ENCODE peak calls at places on chromosomes 12 and 14, in ten cellular contexts. R is fibroblast of mammary gland; O is osteocyte; H is astrocyte; G is substantia nigra; U is NCI-H2081 treated with DMSO at 0.1 percent for 48 hours; S is activated gamma-delta T cell treated with anti-CD3 and anti-CD28 coated beads, Interleukin-2, amount 50 U/mL, for 16 hours; K is M059J; T is progenitor cell of endocrine pancreas; D is HepG2. Y is an unnamed sample.

GRCh38 chr12:70306676-70307075 is 59.4 kb upstream of the KCNMB4 start:
- DNase-seq in K (no peak), H (no peak), U (no peak), T (no peak), R (no peak), D (no peak), O (no peak), G (no peak), S (no peak), Y (no peak)

GRCh38 chr14:21039585-21040369 is 2.4 kb upstream of the RNASE7 start:
- DNase-seq in T (no peak), G (peak), R (peak), O (no peak), U (no peak), K (peak), H (peak), S (no peak), D (peak), Y (peak)

GRCh38 chr14:77738559-77739250 is 22.3 kb downstream of the SNW1 start:
- DNase-seq in H (peak), G (no peak), O (no peak), D (no peak), T (no peak), U (no peak), K (peak), R (peak), S (no peak), Y (no peak)

GRCh38 chr14:97524579-97525319 is 727.6 kb downstream of the VRK1 start:
- DNase-seq in K (no peak), D (no peak), O (no peak), T (no peak), U (no peak), R (no peak), S (no peak), H (no peak), G (no peak), Y (no peak)

GRCh38 chr12:74889563-74890236 is 319.9 kb downstream of the KCNC2 start:
- DNase-seq in U (no peak), H (peak), D (no peak), T (no peak), K (peak), R (peak), S (no peak), O (no peak), G (no peak), Y (peak)

GRCh38 chr14:59176764-59177163 is 11.7 kb upstream of the DAAM1 start:
- DNase-seq in H (no peak), O (no peak), D (no peak), S (no peak), K (no peak), T (no peak), R (no peak), G (no peak), U (no peak), Y (no peak)

GRCh38 chr14:89589400-89590128 is 172.5 kb upstream of the FOXN3 start:
- DNase-seq in G (peak), D (no peak), O (peak), K (no peak), T (no peak), R (no peak), U (no peak), S (no peak), H (no peak), Y (no peak)

GRCh38 chr14:68363841-68364711 is 428.8 kb downstream of the ZFP36L1 start:
- DNase-seq in U (no peak), T (peak), S (no peak), O (no peak), K (peak), H (peak), D (peak), R (no peak), G (peak), Y (peak)

GRCh38 chr12:131783915-131784541 is 44.2 kb upstream of the MMP17 start:
- DNase-seq in K (peak), U (no peak), R (peak), S (no peak), O (no peak), G (no peak), H (peak), D (no peak), T (no peak), Y (peak)

GRCh38 chr14:72776701-72777255 is 117.1 kb downstream of the DPF3 start:
- DNase-seq in S (no peak), U (no peak), O (peak), T (no peak), G (no peak), R (no peak), K (no peak), D (peak), H (no peak), Y (no peak)

GRCh38 chr14:94048676-94049624 is 22.8 kb downstream of the OTUB2 start:
- DNase-seq in T (no peak), H (no peak), U (peak), S (no peak), G (no peak), O (peak), R (no peak), K (no peak), D (no peak), Y (no peak)

GRCh38 chr14:50064993-50065392 is 51.4 kb downstream of the VCPKMT start:
- DNase-seq in S (no peak), T (no peak), H (peak), U (no peak), R (peak), K (peak), D (no peak), G (peak), O (no peak), Y (peak)

GRCh38 chr12:25764892-25765291 is 193.6 kb upstream of the RASSF8 start:
- DNase-seq in O (no peak), D (no peak), S (no peak), G (no peak), H (peak), R (no peak), T (no peak), K (peak), U (no peak), Y (no peak)

GRCh38 chr12:105617141-105617540 is 286.6 kb downstream of the C12orf75 start:
- DNase-seq in U (no peak), T (no peak), O (no peak), G (no peak), S (no peak), H (peak), R (no peak), K (peak), D (no peak), Y (peak)

GRCh38 chr12:100494026-100494425 is 20.4 kb downstream of the NR1H4 start:
- DNase-seq in D (no peak), O (no peak), S (no peak), K (no peak), U (no peak), T (no peak), G (no peak), H (no peak), R (no peak), Y (no peak)

GRCh38 chr12:62649412-62650116 is 182.9 kb downstream of the MON2 start:
- DNase-seq in S (no peak), D (no peak), G (no peak), K (no peak), U (no peak), H (no peak), T (no peak), R (no peak), O (no peak), Y (no peak)

GRCh38 chr14:43981135-43981787 is 525.8 kb downstream of the FSCB start:
- DNase-seq in T (no peak), H (no peak), R (no peak), G (no peak), U (no peak), S (no peak), O (no peak), K (no peak), D (peak), Y (no peak)

GRCh38 chr12:78115889-78116288 is 285.2 kb downstream of the NAV3 start:
- DNase-seq in H (no peak), D (no peak), G (no peak), O (no peak), S (no peak), T (no peak), U (no peak), K (no peak), R (peak), Y (no peak)

GRCh38 chr12:55818886-55819285 is 1.0 kb downstream of the ORMDL2 start:
- DNase-seq in K (no peak), G (no peak), D (no peak), T (no peak), H (peak), S (no peak), O (no peak), R (peak), U (no peak), Y (no peak)

GRCh38 chr14:70188608-70189540 is at the start of gene SLC8A3:
- DNase-seq in G (peak), U (peak), R (peak), O (no peak), H (peak), T (peak), D (no peak), S (no peak), K (peak), Y (peak)

Y was measured in mesenchymal stem cell.